ENCODE peak calls at places on chromosomes 2 and 18, in four cellular contexts. H is K562, G is HepG2, Z is Panc1. P is an unnamed sample.
A peak's percentile ranks its signal among the peaks of the same experiment; 100 is the strongest.

GRCh38 chr2:144948205-144948855 is 428.4 kb upstream of the ZEB2 start:
- DNase-seq in G (no peak), H (no peak), Z (no peak), P (no peak)

GRCh38 chr18:11502368-11502767 is 107.0 kb upstream of the SLC35G4 start:
- DNase-seq in G (peak; percentile 46), H (no peak), Z (no peak), P (no peak)

GRCh38 chr2:36371070-36371962 is 15.7 kb downstream of the CRIM1 start:
- DNase-seq in Z (no peak), G (peak; percentile 83), H (no peak), P (no peak)

GRCh38 chr2:192313773-192314172 is 119.0 kb upstream of the TMEFF2 start:
- DNase-seq in Z (no peak), H (no peak), G (no peak), P (no peak)

GRCh38 chr18:67783215-67783946 is 266.9 kb upstream of the DSEL start:
- DNase-seq in Z (peak; percentile 64), G (no peak), H (no peak), P (no peak)

GRCh38 chr18:71797554-71797953 is 746.6 kb downstream of the CBLN2 start:
- DNase-seq in H (no peak), G (no peak), Z (no peak), P (no peak)

GRCh38 chr18:25289040-25289631 is 62.8 kb downstream of the ZNF521 start:
- DNase-seq in H (no peak), G (no peak), Z (no peak), P (no peak)

GRCh38 chr2:114056294-114057143 is 166.6 kb downstream of the ACTR3 start:
- DNase-seq in H (no peak), G (no peak), Z (no peak), P (no peak)

GRCh38 chr2:132804045-132804444 is 134.0 kb upstream of the LYPD1 start:
- DNase-seq in H (no peak), G (no peak), Z (no peak), P (no peak)

GRCh38 chr18:2911533-2911932 is 64.7 kb downstream of the EMILIN2 start:
- DNase-seq in G (no peak), Z (no peak), H (no peak), P (no peak)

GRCh38 chr2:36322108-36322507 is 33.5 kb upstream of the CRIM1 start:
- DNase-seq in Z (no peak), G (peak; percentile 40), H (no peak), P (peak; percentile 19)

GRCh38 chr2:69582582-69583176 is 60.9 kb downstream of the AAK1 start:
- DNase-seq in Z (no peak), G (peak; percentile 42), H (no peak), P (no peak)

GRCh38 chr2:179268277-179268935 is 3.8 kb upstream of the SESTD1 start:
- DNase-seq in H (no peak), G (peak; percentile 60), Z (no peak), P (no peak)

GRCh38 chr18:78126106-78126505 is 853.5 kb upstream of the SALL3 start:
- DNase-seq in H (no peak), G (no peak), Z (no peak), P (no peak)

GRCh38 chr18:78125497-78125896 is 854.1 kb upstream of the SALL3 start:
- DNase-seq in G (no peak), Z (no peak), H (no peak), P (no peak)

GRCh38 chr18:78129260-78129659 is 850.4 kb upstream of the SALL3 start:
- DNase-seq in H (no peak), Z (no peak), G (no peak), P (no peak)

GRCh38 chr18:78127041-78127440 is 852.6 kb upstream of the SALL3 start:
- DNase-seq in Z (no peak), G (no peak), H (no peak), P (no peak)

GRCh38 chr18:78128004-78128403 is 851.6 kb upstream of the SALL3 start:
- DNase-seq in G (no peak), Z (no peak), H (no peak), P (no peak)
- TF ChIP-seq TCF7L2 in G (no peak), Z (no peak), H (no peak), P (no peak)

GRCh38 chr2:9679218-9679617 is 48.4 kb upstream of the YWHAQ start:
- DNase-seq in G (no peak), Z (no peak), H (no peak), P (no peak)

GRCh38 chr2:9674931-9675330 is 44.1 kb upstream of the YWHAQ start:
- DNase-seq in H (no peak), Z (no peak), G (no peak), P (no peak)

GRCh38 chr2:9678554-9678953 is 47.8 kb upstream of the YWHAQ start:
- DNase-seq in Z (no peak), G (no peak), H (no peak), P (no peak)

GRCh38 chr2:9673914-9674481 is 43.2 kb upstream of the YWHAQ start:
- DNase-seq in H (peak; percentile 43), G (no peak), Z (no peak), P (no peak)

GRCh38 chr2:9675369-9676351 is 44.9 kb upstream of the YWHAQ start:
- DNase-seq in Z (no peak), G (no peak), H (no peak), P (no peak)
- TF ChIP-seq TCF7L2 in Z (no peak), G (no peak), H (no peak), P (no peak)

DNA sequence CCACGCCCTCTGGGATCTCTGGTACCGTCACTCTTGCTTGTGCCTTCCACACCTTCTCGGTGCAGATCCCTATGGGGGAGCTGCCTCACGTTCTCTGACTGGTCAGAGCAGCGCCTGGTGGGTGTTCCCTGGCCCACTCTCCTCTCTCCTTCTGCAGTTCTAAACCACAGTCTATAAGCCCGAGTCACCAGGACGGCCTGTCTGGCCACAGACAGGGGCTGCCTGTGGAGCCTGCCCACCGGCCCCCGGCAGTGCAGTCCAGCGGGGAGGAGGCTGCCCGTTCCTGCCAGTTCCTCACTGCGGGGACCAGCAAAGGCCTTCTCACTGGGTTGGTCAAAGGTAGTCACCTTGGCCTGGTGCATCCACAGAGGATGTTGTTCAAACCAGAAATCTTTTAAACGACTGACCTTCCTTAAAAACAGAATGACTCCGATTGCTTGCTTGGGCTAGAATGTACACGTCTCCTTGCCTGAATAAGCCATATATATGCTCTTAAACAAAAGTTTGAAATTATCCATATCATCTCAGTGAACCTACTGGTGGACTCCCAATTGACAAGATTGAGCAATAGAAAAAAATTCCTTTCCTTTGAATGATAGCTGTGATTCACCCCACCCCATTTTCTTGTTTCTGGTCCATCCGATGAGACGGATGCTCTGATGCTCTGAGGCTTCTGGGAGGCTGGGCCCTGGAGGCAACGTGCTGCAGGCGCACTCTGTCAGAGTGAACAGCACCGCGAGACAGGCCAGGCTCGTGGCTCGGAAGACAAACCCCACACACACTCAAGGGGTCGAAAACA is 61.2 kb downstream of the RALBP1 start:
- DNase-seq in Z (no peak), G (no peak), H (no peak), P (no peak)
- TF ChIP-seq TCF7L2 in Z (no peak), G (no peak), H (no peak), P (no peak)

DNA sequence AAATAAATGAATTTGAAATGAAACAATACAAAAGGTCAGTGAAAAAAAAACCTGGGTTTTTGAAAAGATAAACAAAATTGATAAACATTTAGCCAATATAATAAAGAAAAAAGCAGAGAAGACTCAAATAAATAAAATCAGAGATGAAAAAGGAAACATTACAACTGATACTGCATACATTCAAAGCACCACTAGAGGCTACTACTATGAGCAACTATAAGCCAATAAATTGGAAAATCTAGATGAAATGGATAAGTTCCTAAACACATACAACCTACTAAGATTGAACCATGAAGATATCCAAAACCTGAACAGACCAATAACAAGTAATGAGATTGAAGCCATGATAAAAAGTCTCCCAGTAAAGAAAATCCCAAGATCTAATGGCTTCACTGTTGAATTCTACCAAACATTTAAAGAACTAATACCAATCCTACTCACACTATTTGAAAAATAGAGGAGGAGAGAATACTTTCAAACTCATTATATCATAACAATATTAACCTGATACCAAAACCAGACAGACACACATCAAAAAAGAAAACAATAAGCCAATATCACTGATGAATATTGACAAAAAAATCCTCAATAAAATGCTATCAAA is 80.8 kb upstream of the CERS6 start:
- DNase-seq in H (no peak), G (no peak), Z (no peak), P (no peak)
- TF ChIP-seq TCF7L2 in H (no peak), G (no peak), Z (no peak), P (no peak)

DNA sequence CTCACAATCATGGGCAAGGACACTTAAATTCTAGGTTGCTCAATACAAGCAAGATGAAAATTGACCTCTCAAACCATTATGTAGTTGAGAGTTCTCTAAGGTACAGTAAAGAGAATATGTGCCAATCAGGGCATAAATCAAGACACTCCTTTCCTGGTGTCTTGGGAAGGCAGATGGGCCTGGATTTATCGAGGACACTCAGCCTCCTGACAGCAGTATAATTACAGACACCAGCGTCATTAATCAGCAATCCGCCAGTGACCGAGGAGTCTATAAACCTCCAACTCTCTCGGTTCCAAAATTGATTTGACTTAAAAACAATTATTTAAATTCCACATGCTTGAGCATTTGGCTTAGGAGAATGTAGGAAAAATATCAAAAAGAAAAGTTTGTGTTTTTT is 75.7 kb upstream of the DAPL1 start:
- DNase-seq in H (no peak), G (no peak), Z (no peak), P (no peak)
- TF ChIP-seq TCF7L2 in H (no peak), G (no peak), Z (no peak), P (no peak)

GRCh38 chr2:239558661-239559060 is 157.8 kb upstream of the HDAC4 start:
- DNase-seq in G (no peak), H (no peak), Z (no peak), P (no peak)

GRCh38 chr2:239559417-239560261 is 158.8 kb upstream of the HDAC4 start:
- DNase-seq in H (no peak), G (no peak), Z (no peak), P (no peak)

GRCh38 chr2:239564587-239564986 is 163.8 kb upstream of the HDAC4 start:
- DNase-seq in G (no peak), Z (no peak), H (no peak), P (no peak)

GRCh38 chr2:239563561-239563960 is 162.7 kb upstream of the HDAC4 start:
- DNase-seq in H (no peak), Z (no peak), G (no peak), P (no peak)

DNA sequence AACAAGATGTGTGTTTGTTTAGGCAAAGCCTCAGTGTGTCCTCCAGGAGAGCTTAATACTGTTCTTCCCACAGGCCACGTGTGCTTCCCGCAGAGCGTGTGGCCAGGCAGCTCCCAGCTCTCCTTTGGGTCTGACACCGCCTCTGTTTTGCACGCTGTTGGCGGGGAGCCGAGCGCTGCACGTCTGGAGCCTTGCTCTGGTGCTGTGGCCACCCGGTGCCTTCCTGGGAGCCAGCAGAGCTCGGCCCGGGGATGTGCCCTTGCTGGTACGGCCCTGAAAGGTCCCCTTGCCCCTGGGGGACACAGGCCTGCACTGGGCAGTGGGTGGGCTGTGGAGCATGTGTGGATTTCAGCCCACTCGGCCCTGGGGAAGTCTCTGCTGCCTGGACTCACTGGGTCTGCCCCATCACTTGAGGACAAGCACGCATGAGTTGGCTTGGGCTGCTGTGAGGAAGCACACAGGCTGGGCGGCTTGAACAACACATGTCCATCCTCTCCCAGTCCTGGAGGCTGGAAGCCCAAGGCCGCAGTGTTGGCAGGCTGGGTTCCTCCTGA is 160.7 kb upstream of the HDAC4 start:
- DNase-seq in Z (no peak), G (no peak), H (no peak), P (no peak)
- TF ChIP-seq TCF7L2 in Z (no peak), G (no peak), H (no peak), P (no peak)

GRCh38 chr2:190718652-190719526 is 70.0 kb downstream of the NAB1 start:
- DNase-seq in G (peak; percentile 30), Z (peak; percentile 15), H (no peak), P (peak; percentile 66)
- TF ChIP-seq TCF7L2 in G (no peak), Z (no peak), H (no peak), P (no peak)

P was measured in HCT116.